ENCODE peak calls at places on chromosomes 5 and 9, in nine cellular contexts. One of them, this sample, is unnamed.

GRCh38 chr5:159359408-159359807 is 29.1 kb upstream of the IL12B start:
- DNase-seq in vagina: no peak
- DNase-seq in SK-N-SH: no peak
- DNase-seq in HepG2: no peak
- DNase-seq in spleen: no peak
- DNase-seq in Panc1: no peak
- DNase-seq in breast epithelium: no peak
- DNase-seq in HCT116: no peak
- DNase-seq in GM12878: no peak
- DNase-seq in this sample: no peak

GRCh38 chr9:36336511-36336910 is 63.6 kb downstream of the RNF38 start:
- DNase-seq in HCT116: no peak
- DNase-seq in Panc1: no peak
- DNase-seq in HepG2: no peak
- DNase-seq in SK-N-SH: no peak
- DNase-seq in GM12878: no peak
- DNase-seq in vagina: no peak
- DNase-seq in spleen: no peak
- DNase-seq in breast epithelium: no peak
- DNase-seq in this sample: no peak

GRCh38 chr9:114092336-114092735 is 6.8 kb downstream of the KIF12 start:
- DNase-seq in Panc1: no peak
- DNase-seq in HCT116: no peak
- DNase-seq in GM12878: no peak
- DNase-seq in HepG2: no peak
- DNase-seq in spleen: no peak
- DNase-seq in vagina: no peak
- DNase-seq in breast epithelium: no peak
- DNase-seq in SK-N-SH: no peak
- DNase-seq in this sample: peak

GRCh38 chr5:66963559-66963971 is 233.0 kb downstream of the CD180 start:
- DNase-seq in breast epithelium: no peak
- DNase-seq in Panc1: peak
- DNase-seq in vagina: no peak
- DNase-seq in HepG2: no peak
- DNase-seq in SK-N-SH: peak
- DNase-seq in GM12878: no peak
- DNase-seq in spleen: no peak
- DNase-seq in HCT116: no peak
- DNase-seq in this sample: no peak

GRCh38 chr5:42360641-42361320 is 62.5 kb upstream of the GHR start:
- DNase-seq in vagina: no peak
- DNase-seq in SK-N-SH: no peak
- DNase-seq in spleen: no peak
- DNase-seq in HCT116: no peak
- DNase-seq in breast epithelium: no peak
- DNase-seq in HepG2: no peak
- DNase-seq in GM12878: no peak
- DNase-seq in Panc1: no peak
- DNase-seq in this sample: no peak

GRCh38 chr9:91949293-91949945 is 609 bp downstream of the ROR2 start:
- DNase-seq in HCT116: no peak
- DNase-seq in Panc1: no peak
- DNase-seq in SK-N-SH: peak
- DNase-seq in spleen: no peak
- DNase-seq in breast epithelium: no peak
- DNase-seq in GM12878: no peak
- DNase-seq in vagina: no peak
- DNase-seq in HepG2: no peak
- DNase-seq in this sample: no peak

GRCh38 chr9:70156729-70157128 is 102.0 kb upstream of the SMC5 start:
- DNase-seq in Panc1: no peak
- DNase-seq in vagina: no peak
- DNase-seq in SK-N-SH: no peak
- DNase-seq in GM12878: no peak
- DNase-seq in HepG2: no peak
- DNase-seq in spleen: no peak
- DNase-seq in HCT116: no peak
- DNase-seq in breast epithelium: no peak
- DNase-seq in this sample: no peak

GRCh38 chr9:83238871-83239624 is 176.1 kb upstream of the RASEF start:
- DNase-seq in vagina: no peak
- DNase-seq in HCT116: no peak
- DNase-seq in breast epithelium: no peak
- DNase-seq in GM12878: no peak
- DNase-seq in spleen: no peak
- DNase-seq in SK-N-SH: no peak
- DNase-seq in Panc1: no peak
- DNase-seq in HepG2: peak
- DNase-seq in this sample: no peak

GRCh38 chr5:72163349-72163983 is 56.2 kb downstream of the MAP1B start:
- DNase-seq in vagina: no peak
- DNase-seq in Panc1: no peak
- DNase-seq in HepG2: no peak
- DNase-seq in HCT116: no peak
- DNase-seq in SK-N-SH: no peak
- DNase-seq in GM12878: no peak
- DNase-seq in spleen: no peak
- DNase-seq in breast epithelium: no peak
- DNase-seq in this sample: no peak

GRCh38 chr5:56984445-56984844 is 32.5 kb upstream of the MIER3 start:
- DNase-seq in vagina: no peak
- DNase-seq in HCT116: no peak
- DNase-seq in GM12878: no peak
- DNase-seq in Panc1: no peak
- DNase-seq in SK-N-SH: no peak
- DNase-seq in spleen: no peak
- DNase-seq in breast epithelium: no peak
- DNase-seq in HepG2: no peak
- DNase-seq in this sample: no peak

GRCh38 chr5:145951071-145951470 is 14.7 kb downstream of the SH3RF2 start:
- DNase-seq in breast epithelium: no peak
- DNase-seq in HepG2: no peak
- DNase-seq in vagina: no peak
- DNase-seq in HCT116: no peak
- DNase-seq in spleen: no peak
- DNase-seq in Panc1: no peak
- DNase-seq in SK-N-SH: no peak
- DNase-seq in GM12878: no peak
- DNase-seq in this sample: no peak

GRCh38 chr5:39713224-39713911 is 288.6 kb upstream of the DAB2 start:
- DNase-seq in Panc1: peak
- DNase-seq in HepG2: no peak
- DNase-seq in breast epithelium: no peak
- DNase-seq in HCT116: no peak
- DNase-seq in SK-N-SH: no peak
- DNase-seq in GM12878: no peak
- DNase-seq in vagina: no peak
- DNase-seq in spleen: no peak
- DNase-seq in this sample: no peak

GRCh38 chr5:160045004-160045403 is 36.1 kb downstream of the TTC1 start:
- DNase-seq in HepG2: no peak
- DNase-seq in HCT116: no peak
- DNase-seq in Panc1: no peak
- DNase-seq in breast epithelium: no peak
- DNase-seq in spleen: no peak
- DNase-seq in vagina: no peak
- DNase-seq in GM12878: no peak
- DNase-seq in SK-N-SH: no peak
- DNase-seq in this sample: no peak

GRCh38 chr9:88980732-88981336 is 10.4 kb upstream of the S1PR3 start:
- DNase-seq in breast epithelium: no peak
- DNase-seq in vagina: peak
- DNase-seq in HCT116: no peak
- DNase-seq in Panc1: no peak
- DNase-seq in SK-N-SH: no peak
- DNase-seq in spleen: no peak
- DNase-seq in GM12878: no peak
- DNase-seq in HepG2: no peak
- DNase-seq in this sample: no peak

GRCh38 chr5:96288166-96288844 is 144.7 kb downstream of the PCSK1 start:
- DNase-seq in breast epithelium: no peak
- DNase-seq in GM12878: no peak
- DNase-seq in HepG2: no peak
- DNase-seq in vagina: no peak
- DNase-seq in spleen: no peak
- DNase-seq in HCT116: no peak
- DNase-seq in Panc1: no peak
- DNase-seq in SK-N-SH: no peak
- DNase-seq in this sample: no peak

GRCh38 chr5:30197662-30198061 is 995.8 kb upstream of the CDH6 start:
- DNase-seq in HCT116: no peak
- DNase-seq in HepG2: no peak
- DNase-seq in breast epithelium: no peak
- DNase-seq in GM12878: no peak
- DNase-seq in spleen: no peak
- DNase-seq in SK-N-SH: no peak
- DNase-seq in vagina: no peak
- DNase-seq in Panc1: no peak
- DNase-seq in this sample: no peak

GRCh38 chr5:74765201-74765600 is 1.7 kb downstream of the GFM2 start:
- DNase-seq in SK-N-SH: no peak
- DNase-seq in Panc1: no peak
- DNase-seq in breast epithelium: no peak
- DNase-seq in spleen: no peak
- DNase-seq in HCT116: no peak
- DNase-seq in GM12878: no peak
- DNase-seq in vagina: no peak
- DNase-seq in HepG2: peak
- DNase-seq in this sample: no peak

GRCh38 chr9:124270504-124271335 is 13.0 kb downstream of the NEK6 start:
- DNase-seq in spleen: no peak
- DNase-seq in Panc1: no peak
- DNase-seq in HCT116: no peak
- DNase-seq in HepG2: no peak
- DNase-seq in vagina: no peak
- DNase-seq in SK-N-SH: no peak
- DNase-seq in GM12878: no peak
- DNase-seq in breast epithelium: no peak
- DNase-seq in this sample: no peak

GRCh38 chr9:93288891-93289883 is 105.2 kb downstream of the WNK2 start:
- DNase-seq in spleen: peak
- DNase-seq in SK-N-SH: peak
- DNase-seq in HCT116: no peak
- DNase-seq in Panc1: no peak
- DNase-seq in breast epithelium: no peak
- DNase-seq in GM12878: no peak
- DNase-seq in HepG2: peak
- DNase-seq in vagina: peak
- DNase-seq in this sample: no peak

GRCh38 chr5:119355636-119356383 is at the start of gene TNFAIP8:
- DNase-seq in HepG2: peak
- DNase-seq in spleen: peak
- DNase-seq in SK-N-SH: peak
- DNase-seq in vagina: no peak
- DNase-seq in breast epithelium: peak
- DNase-seq in Panc1: no peak
- DNase-seq in GM12878: no peak
- DNase-seq in HCT116: no peak
- DNase-seq in this sample: no peak

GRCh38 chr9:84917366-84918063 is 248.0 kb downstream of the NTRK2 start:
- DNase-seq in Panc1: no peak
- DNase-seq in spleen: no peak
- DNase-seq in breast epithelium: no peak
- DNase-seq in HCT116: no peak
- DNase-seq in vagina: no peak
- DNase-seq in SK-N-SH: no peak
- DNase-seq in GM12878: no peak
- DNase-seq in HepG2: no peak
- DNase-seq in this sample: no peak

DNA sequence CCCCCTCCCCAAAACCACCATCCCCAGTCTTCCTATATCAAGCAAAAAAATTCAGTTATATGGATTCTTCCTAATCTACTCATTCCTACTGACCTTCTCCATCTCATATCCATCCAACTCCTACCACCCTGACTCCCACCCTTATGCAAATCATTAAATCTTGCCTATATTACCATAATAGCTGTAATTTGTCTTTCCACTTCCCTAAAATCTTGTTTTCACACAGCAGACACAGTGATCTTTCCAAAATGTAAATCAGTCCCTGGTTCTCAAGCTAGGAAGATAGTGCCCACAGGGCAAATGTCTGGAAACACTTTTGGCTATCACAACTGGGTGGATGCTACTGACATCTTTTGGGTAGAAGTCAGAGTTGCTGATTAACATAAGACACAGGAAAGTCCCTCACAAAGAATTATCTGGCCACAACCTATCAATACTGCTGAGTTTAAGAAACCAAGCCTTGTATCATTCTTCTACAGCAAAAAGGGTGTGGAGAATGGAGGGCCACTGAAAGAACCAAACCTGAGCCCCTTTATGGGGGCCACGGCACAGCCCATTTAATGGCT is 1.4 kb downstream of the SRA1 start:
- DNase-seq in breast epithelium: no peak
- DNase-seq in vagina: no peak
- DNase-seq in HCT116: no peak
- DNase-seq in spleen: no peak
- DNase-seq in SK-N-SH: peak
- DNase-seq in Panc1: no peak
- DNase-seq in GM12878: no peak
- DNase-seq in HepG2: no peak
- DNase-seq in this sample: no peak
- H3K27ac ChIP-seq in breast epithelium: no peak
- H3K27ac ChIP-seq in vagina: no peak
- H3K27ac ChIP-seq in HCT116: no peak
- H3K27ac ChIP-seq in spleen: peak
- H3K27ac ChIP-seq in SK-N-SH: peak
- H3K27ac ChIP-seq in Panc1: peak
- H3K27ac ChIP-seq in GM12878: peak
- H3K27ac ChIP-seq in HepG2: peak
- H3K27ac ChIP-seq in this sample: no peak

GRCh38 chr9:137068539-137069507 is 1.5 kb downstream of the SAPCD2 start:
- DNase-seq in SK-N-SH: no peak
- DNase-seq in spleen: peak
- DNase-seq in HepG2: no peak
- DNase-seq in Panc1: no peak
- DNase-seq in HCT116: no peak
- DNase-seq in GM12878: no peak
- DNase-seq in vagina: no peak
- DNase-seq in breast epithelium: no peak
- DNase-seq in this sample: no peak
- H3K4me3 ChIP-seq in SK-N-SH: no peak
- H3K4me3 ChIP-seq in spleen: no peak
- H3K4me3 ChIP-seq in HepG2: peak
- H3K4me3 ChIP-seq in Panc1: peak
- H3K4me3 ChIP-seq in HCT116: peak
- H3K4me3 ChIP-seq in GM12878: peak
- H3K4me3 ChIP-seq in vagina: no peak
- H3K4me3 ChIP-seq in breast epithelium: peak
- H3K4me3 ChIP-seq in this sample: peak

GRCh38 chr9:21047315-21047714 is 15.9 kb upstream of the HACD4 start:
- DNase-seq in Panc1: no peak
- DNase-seq in HCT116: no peak
- DNase-seq in vagina: no peak
- DNase-seq in HepG2: no peak
- DNase-seq in GM12878: no peak
- DNase-seq in SK-N-SH: peak
- DNase-seq in breast epithelium: no peak
- DNase-seq in spleen: no peak
- DNase-seq in this sample: no peak
- TF ChIP-seq POLR2AphosphoS5 in Panc1: no peak
- TF ChIP-seq POLR2AphosphoS5 in HCT116: no peak
- TF ChIP-seq POLR2AphosphoS5 in vagina: no peak
- TF ChIP-seq POLR2AphosphoS5 in HepG2: no peak
- TF ChIP-seq POLR2AphosphoS5 in GM12878: no peak
- TF ChIP-seq POLR2AphosphoS5 in SK-N-SH: no peak
- TF ChIP-seq POLR2AphosphoS5 in breast epithelium: no peak
- TF ChIP-seq POLR2AphosphoS5 in spleen: no peak
- TF ChIP-seq POLR2AphosphoS5 in this sample: no peak

GRCh38 chr5:68267044-68267443 is 51.5 kb downstream of the PIK3R1 start:
- DNase-seq in vagina: no peak
- DNase-seq in Panc1: no peak
- DNase-seq in HCT116: no peak
- DNase-seq in GM12878: no peak
- DNase-seq in breast epithelium: no peak
- DNase-seq in SK-N-SH: no peak
- DNase-seq in spleen: no peak
- DNase-seq in HepG2: no peak
- DNase-seq in this sample: no peak
- H3K27ac ChIP-seq in vagina: peak
- H3K27ac ChIP-seq in Panc1: no peak
- H3K27ac ChIP-seq in HCT116: no peak
- H3K27ac ChIP-seq in GM12878: peak
- H3K27ac ChIP-seq in breast epithelium: peak
- H3K27ac ChIP-seq in SK-N-SH: peak
- H3K27ac ChIP-seq in spleen: peak
- H3K27ac ChIP-seq in HepG2: no peak
- H3K27ac ChIP-seq in this sample: peak